ENCODE peak calls at places on chromosome 16, in four cellular contexts. W is K562, F is GM12878, H is GM12891. A is an unnamed sample.
A peak's percentile ranks its signal among the peaks of the same experiment; 100 is the strongest.

GRCh38 chr16:47463771-47464624 is 2.9 kb downstream of the PHKB start:
- DNase-seq in W (peak; percentile 54), F (no peak), H (no peak), A (no peak)

GRCh38 chr16:29816694-29817441 is 916 bp downstream of the PAGR1 start:
- DNase-seq in W (peak; percentile 66), F (no peak), H (peak; percentile 52), A (peak; percentile 67)

GRCh38 chr16:11546522-11547485 is 39.9 kb downstream of the LITAF start:
- DNase-seq in W (no peak), F (no peak), H (no peak), A (no peak)

GRCh38 chr16:68370921-68371651 is 60.3 kb downstream of the PRMT7 start:
- DNase-seq in W (no peak), F (no peak), H (no peak), A (no peak)

GRCh38 chr16:2090819-2091721 is 43.3 kb downstream of the TSC2 start:
- DNase-seq in W (no peak), F (no peak), H (no peak), A (no peak)

GRCh38 chr16:4481965-4482364 is 5.8 kb downstream of the HMOX2 start:
- DNase-seq in W (no peak), F (no peak), H (no peak), A (no peak)

GRCh38 chr16:4350365-4350786 is 745 bp downstream of the PAM16 start:
- DNase-seq in W (no peak), F (no peak), H (no peak), A (no peak)

GRCh38 chr16:69851491-69852240 is 89.5 kb downstream of the WWP2 start:
- DNase-seq in W (no peak), F (no peak), H (no peak), A (no peak)

GRCh38 chr16:21684199-21684598 is 20.4 kb downstream of the OTOA start:
- DNase-seq in W (peak; percentile 49), F (no peak), H (no peak), A (no peak)

GRCh38 chr16:31138621-31139578 is 3.4 kb upstream of the PRSS8 start:
- DNase-seq in W (no peak), F (no peak), H (no peak), A (no peak)

GRCh38 chr16:51129105-51129504 is 22.0 kb downstream of the SALL1 start:
- DNase-seq in W (no peak), F (no peak), H (no peak), A (no peak)

GRCh38 chr16:4115209-4115940 is 867 bp downstream of the ADCY9 start:
- DNase-seq in W (peak; percentile 38), F (no peak), H (peak; percentile 60), A (peak; percentile 49)

GRCh38 chr16:46648656-46649055 is 27.5 kb upstream of the SHCBP1 start:
- DNase-seq in W (no peak), F (no peak), H (no peak), A (no peak)

GRCh38 chr16:66278604-66279262 is 87.8 kb upstream of the CDH5 start:
- DNase-seq in W (no peak), F (no peak), H (no peak), A (no peak)

GRCh38 chr16:60452646-60453045 is 1583.6 kb downstream of the CDH8 start:
- DNase-seq in W (no peak), F (no peak), H (no peak), A (no peak)

GRCh38 chr16:10232757-10233156 is 50.5 kb upstream of the GRIN2A start:
- DNase-seq in W (no peak), F (no peak), H (no peak), A (no peak)

GRCh38 chr16:81266680-81267095 is 28.2 kb downstream of the BCO1 start:
- DNase-seq in W (no peak), F (no peak), H (no peak), A (no peak)

GRCh38 chr16:66188786-66189725 is 177.4 kb upstream of the CDH5 start:
- DNase-seq in W (no peak), F (no peak), H (no peak), A (no peak)

GRCh38 chr16:2156025-2156848 is 655 bp downstream of the TRAF7 start:
- DNase-seq in W (peak; percentile 64), F (no peak), H (no peak), A (peak; percentile 56)

GRCh38 chr16:66525396-66526180 is 24.3 kb downstream of the TK2 start:
- DNase-seq in W (no peak), F (no peak), H (no peak), A (no peak)

GRCh38 chr16:67514382-67514828 is 14.2 kb upstream of the RIPOR1 start:
- DNase-seq in W (peak; percentile 92), F (peak; percentile 90), H (peak; percentile 47), A (peak; percentile 90)

GRCh38 chr16:28001184-28001583 is 62.3 kb downstream of the GSG1L start:
- DNase-seq in W (no peak), F (no peak), H (no peak), A (no peak)
- TF ChIP-seq SPI1 in W (no peak), F (no peak), H (no peak), A (no peak)

GRCh38 chr16:88306860-88307545 is 75.8 kb upstream of the ZNF469 start:
- DNase-seq in W (no peak), F (no peak), H (no peak), A (no peak)
- TF ChIP-seq SPI1 in W (no peak), F (no peak), H (no peak), A (no peak)

DNA sequence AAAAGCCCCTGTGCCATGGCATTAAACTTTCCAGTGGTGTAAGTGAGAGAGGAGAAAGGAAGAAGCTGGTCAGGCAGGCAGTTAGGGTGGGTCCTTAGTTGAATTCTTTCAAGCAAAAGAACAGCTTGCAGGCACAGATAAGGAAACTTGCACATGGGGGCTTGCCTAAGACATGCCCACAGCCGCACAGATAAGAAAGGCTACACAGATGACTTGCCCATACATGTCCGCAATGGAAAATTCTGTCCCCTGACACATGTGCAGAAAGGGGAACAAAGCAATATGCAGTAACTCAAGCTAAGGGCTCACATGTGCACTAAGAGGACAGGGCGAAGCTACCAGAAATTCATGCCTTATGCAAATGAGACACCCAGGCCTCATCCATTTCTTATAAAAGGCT is 69.9 kb downstream of the GSG1L start:
- DNase-seq in W (no peak), F (no peak), H (no peak), A (peak; percentile 8)
- TF ChIP-seq SPI1 in W (no peak), F (no peak), H (no peak), A (no peak)

GRCh38 chr16:49874613-49875237 is 18.8 kb upstream of the ZNF423 start:
- DNase-seq in W (no peak), F (no peak), H (no peak), A (no peak)
- TF ChIP-seq SPI1 in W (no peak), F (no peak), H (no peak), A (no peak)